ENCODE peak calls at places on chromosome 17, in four cellular contexts. S, O, D and E are unnamed samples.

GRCh38 chr17:32870969-32871368 is 6.0 kb downstream of the MYO1D start:
- DNase-seq in O (no peak), S (no peak), D (peak), E (no peak)

GRCh38 chr17:36705651-36706436 is 104.5 kb downstream of the MRM1 start:
- DNase-seq in O (peak), D (peak), S (no peak), E (peak)

GRCh38 chr17:59678946-59679345 is 28.3 kb downstream of the PTRH2 start:
- DNase-seq in S (no peak), D (no peak), O (no peak), E (no peak)

GRCh38 chr17:75404739-75405364 is 626 bp downstream of the GRB2 start:
- DNase-seq in D (peak), O (peak), S (no peak), E (peak)

GRCh38 chr17:19728114-19728495 is 11.7 kb upstream of the SLC47A2 start:
- DNase-seq in S (peak), O (peak), D (peak), E (peak)

GRCh38 chr17:67399676-67400075 is 22.6 kb downstream of the PITPNC1 start:
- DNase-seq in D (no peak), O (no peak), S (no peak), E (no peak)

GRCh38 chr17:79294459-79295071 is 219.9 kb downstream of the ENGASE start:
- DNase-seq in D (peak), S (no peak), O (peak), E (peak)

GRCh38 chr17:77320501-77321256 is 179.9 kb downstream of the SEC14L1 start:
- DNase-seq in S (no peak), O (no peak), D (peak), E (peak)

GRCh38 chr17:19018600-19018950 is 14.0 kb upstream of the FAM83G start:
- DNase-seq in S (no peak), D (no peak), O (no peak), E (no peak)

GRCh38 chr17:41009301-41009760 is 403 bp upstream of the KRTAP3-1 start:
- DNase-seq in D (no peak), O (no peak), S (no peak), E (no peak)

GRCh38 chr17:46866747-46867146 is 15.4 kb downstream of the WNT9B start:
- DNase-seq in S (no peak), D (no peak), O (no peak), E (no peak)

GRCh38 chr17:36498155-36498554 is 11.7 kb downstream of the ZNHIT3 start:
- DNase-seq in S (no peak), D (peak), O (no peak), E (no peak)

GRCh38 chr17:13374203-13375143 is 227.3 kb downstream of the HS3ST3A1 start:
- DNase-seq in O (peak), D (no peak), S (no peak), E (no peak)

GRCh38 chr17:48499743-48500434 is 30.9 kb downstream of the HOXB1 start:
- DNase-seq in D (no peak), O (no peak), S (no peak), E (no peak)

GRCh38 chr17:1022278-1023024 is 25.5 kb downstream of the TIMM22 start:
- DNase-seq in S (no peak), D (no peak), O (no peak), E (no peak)

GRCh38 chr17:63978266-63979200 is 5.8 kb upstream of the SCN4A start:
- DNase-seq in S (no peak), O (no peak), D (no peak), E (no peak)

GRCh38 chr17:57420674-57421392 is 164.5 kb downstream of the MSI2 start:
- DNase-seq in D (peak), S (no peak), O (no peak), E (no peak)

GRCh38 chr17:1120596-1121441 is 59.0 kb downstream of the ABR start:
- DNase-seq in S (no peak), O (no peak), D (no peak), E (no peak)

GRCh38 chr17:21059761-21060160 is 16.9 kb upstream of the USP22 start:
- DNase-seq in S (no peak), D (no peak), O (no peak), E (no peak)

GRCh38 chr17:21061971-21062526 is 19.2 kb upstream of the USP22 start:
- DNase-seq in S (no peak), O (no peak), D (no peak), E (no peak)

GRCh38 chr17:21061158-21061835 is 18.5 kb upstream of the USP22 start:
- DNase-seq in S (no peak), D (no peak), O (no peak), E (no peak)

DNA sequence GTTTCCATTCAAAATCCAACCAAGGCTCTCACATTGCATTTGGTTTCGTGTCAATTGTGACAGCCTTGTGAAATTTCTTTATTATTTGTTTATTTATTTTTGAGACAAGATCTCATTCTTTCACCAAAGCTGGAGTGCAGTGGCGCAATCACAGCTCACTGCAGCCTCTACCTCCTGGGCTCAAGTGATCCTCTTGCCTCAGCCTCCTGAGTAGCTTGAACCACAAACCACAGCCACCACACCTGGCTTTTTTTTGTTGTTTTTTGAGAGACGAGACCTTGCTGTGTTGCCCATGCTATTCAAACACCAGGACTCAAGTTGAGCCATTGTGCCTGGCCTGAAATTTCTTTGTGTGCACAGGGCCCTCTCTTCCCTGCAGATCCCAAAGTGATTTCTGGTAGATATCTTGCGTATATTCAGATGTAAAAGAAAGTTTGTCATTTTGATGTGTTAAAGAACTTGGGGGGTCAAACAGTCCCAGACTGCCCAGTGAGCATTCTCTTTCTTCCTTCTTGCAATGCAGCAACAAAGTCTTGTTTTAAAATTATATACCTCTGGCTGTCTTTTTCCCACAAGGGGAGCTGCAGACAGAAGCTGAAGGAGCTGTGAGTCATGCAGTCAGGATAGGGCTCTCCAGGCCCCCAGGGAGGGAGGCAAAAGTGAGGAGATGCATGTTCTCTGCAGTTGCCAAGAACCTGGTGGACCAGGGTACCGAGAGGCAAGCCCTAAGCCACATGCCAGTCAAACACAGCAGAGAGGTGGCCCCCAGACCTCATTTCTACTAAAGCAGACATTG is 15.5 kb upstream of the USP22 start:
- DNase-seq in O (peak), D (peak), S (no peak), E (peak)
- TF ChIP-seq CTCF in O (peak), D (peak), S (peak), E (peak)

GRCh38 chr17:34222732-34223486 is 32.2 kb upstream of the CCL2 start:
- DNase-seq in S (no peak), O (no peak), D (no peak), E (no peak)

GRCh38 chr17:34225046-34225445 is 30.0 kb upstream of the CCL2 start:
- DNase-seq in D (no peak), O (no peak), S (no peak), E (no peak)

GRCh38 chr17:34230342-34230741 is 24.7 kb upstream of the CCL2 start:
- DNase-seq in S (no peak), D (no peak), O (no peak), E (no peak)

GRCh38 chr17:34227707-34228106 is 27.4 kb upstream of the CCL2 start:
- DNase-seq in S (no peak), O (no peak), D (no peak), E (no peak)

DNA sequence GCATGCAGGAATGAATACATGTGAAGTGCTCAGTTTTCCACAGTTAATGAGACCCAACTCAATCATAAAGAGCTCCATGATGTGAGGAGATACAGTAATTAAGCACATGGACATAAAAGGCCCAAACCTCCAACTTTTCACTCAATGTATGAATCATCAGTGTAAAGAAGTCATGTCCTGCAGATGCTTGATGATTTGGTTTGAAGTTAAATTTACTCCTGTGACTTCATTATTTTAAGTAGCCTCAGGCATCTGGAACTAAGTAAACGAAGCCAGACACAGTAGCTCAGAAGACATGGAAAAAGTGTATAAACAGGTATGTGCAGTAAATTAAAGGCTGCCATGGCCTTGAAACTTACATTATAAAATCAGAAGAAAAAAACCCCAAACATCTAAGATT is 29.1 kb upstream of the CCL2 start:
- DNase-seq in S (no peak), D (peak), O (peak), E (no peak)
- TF ChIP-seq CTCF in S (no peak), D (no peak), O (no peak), E (no peak)

DNA sequence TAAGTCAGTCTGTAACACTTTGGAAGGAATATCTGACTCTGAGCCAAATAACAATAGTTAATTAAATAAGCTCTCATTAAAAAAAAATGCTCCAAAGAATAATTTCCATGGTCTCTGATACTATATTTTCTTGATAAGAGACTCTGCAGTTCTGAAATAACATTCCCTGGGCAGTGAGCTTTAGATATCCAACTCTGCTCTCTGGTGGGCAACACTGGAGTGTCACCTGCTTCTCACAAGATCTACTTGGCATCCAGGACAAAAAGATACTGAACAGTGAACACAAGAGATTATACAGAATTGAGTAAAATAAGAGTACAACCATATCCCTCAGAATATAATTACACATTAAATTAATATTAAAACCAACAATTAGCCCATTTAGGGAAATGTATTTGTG is 13.7 kb downstream of the BLMH start:
- DNase-seq in O (peak), S (no peak), D (peak), E (no peak)
- TF ChIP-seq CTCF in O (peak), S (peak), D (peak), E (peak)

GRCh38 chr17:6095501-6095900 is 25.3 kb downstream of the WSCD1 start:
- DNase-seq in S (no peak), O (no peak), D (no peak), E (no peak)

GRCh38 chr17:6096201-6097004 is 26.2 kb downstream of the WSCD1 start:
- DNase-seq in D (no peak), S (no peak), O (no peak), E (no peak)

GRCh38 chr17:6092923-6093468 is 22.8 kb downstream of the WSCD1 start:
- DNase-seq in D (no peak), O (no peak), S (no peak), E (no peak)

GRCh38 chr17:6094453-6094852 is 24.3 kb downstream of the WSCD1 start:
- DNase-seq in O (no peak), D (no peak), S (no peak), E (no peak)

GRCh38 chr17:6094926-6095325 is 24.7 kb downstream of the WSCD1 start:
- DNase-seq in D (no peak), S (no peak), O (no peak), E (no peak)
- TF ChIP-seq CTCF in D (no peak), S (no peak), O (no peak), E (no peak)

GRCh38 chr17:55303701-55304145 is 39.0 kb downstream of the HLF start:
- DNase-seq in O (peak), D (peak), S (no peak), E (no peak)
- TF ChIP-seq CTCF in O (peak), D (peak), S (peak), E (peak)

GRCh38 chr17:29597361-29598172 is 4.6 kb downstream of the ANKRD13B start:
- DNase-seq in S (no peak), D (no peak), O (no peak), E (no peak)

GRCh38 chr17:29594441-29595090 is 1.6 kb downstream of the ANKRD13B start:
- DNase-seq in O (no peak), S (no peak), D (no peak), E (no peak)

GRCh38 chr17:29595943-29596774 is 3.2 kb downstream of the ANKRD13B start:
- DNase-seq in D (no peak), O (no peak), S (no peak), E (no peak)

GRCh38 chr17:29595107-29595942 is 2.4 kb downstream of the ANKRD13B start:
- DNase-seq in D (no peak), O (no peak), S (no peak), E (no peak)

GRCh38 chr17:29596811-29597210 is 3.9 kb downstream of the ANKRD13B start:
- DNase-seq in S (no peak), O (no peak), D (no peak), E (no peak)
- TF ChIP-seq CTCF in S (no peak), O (no peak), D (no peak), E (no peak)

GRCh38 chr17:52681486-52681885 is 523.0 kb upstream of the CA10 start:
- DNase-seq in S (no peak), O (no peak), D (no peak), E (no peak)
- TF ChIP-seq CTCF in S (no peak), O (no peak), D (no peak), E (no peak)

GRCh38 chr17:4583796-4584124 is 569 bp upstream of the SMTNL2 start:
- DNase-seq in O (no peak), D (no peak), S (no peak), E (no peak)

GRCh38 chr17:4583206-4583605 is 1.1 kb upstream of the SMTNL2 start:
- DNase-seq in S (no peak), D (no peak), O (no peak), E (no peak)

GRCh38 chr17:4585203-4585939 is 1.0 kb downstream of the SMTNL2 start:
- DNase-seq in S (no peak), O (no peak), D (no peak), E (no peak)

GRCh38 chr17:4584835-4585187 is 482 bp downstream of the SMTNL2 start:
- DNase-seq in S (no peak), D (no peak), O (no peak), E (no peak)

GRCh38 chr17:4584125-4584834 is at the start of gene SMTNL2:
- DNase-seq in D (no peak), S (no peak), O (no peak), E (no peak)
- TF ChIP-seq CTCF in D (no peak), S (no peak), O (no peak), E (no peak)